ENCODE peak calls at places on chromosomes 7 and 10, in five cellular contexts. One of them, this sample, is unnamed.

GRCh38 chr10:96588060-96588554 is 1.3 kb upstream of the TM9SF3 start:
- DNase-seq in psoas muscle: no peak
- DNase-seq in CD8-positive, alpha-beta T cell: no peak
- DNase-seq in CD8-positive, alpha-beta memory T cell: no peak
- DNase-seq in GM23338: no peak
- DNase-seq in this sample: no peak

GRCh38 chr7:45082031-45082830 is 6.5 kb downstream of the NACAD start:
- DNase-seq in psoas muscle: no peak
- DNase-seq in CD8-positive, alpha-beta T cell: no peak
- DNase-seq in CD8-positive, alpha-beta memory T cell: peak; percentile 46
- DNase-seq in GM23338: no peak
- DNase-seq in this sample: no peak

GRCh38 chr7:25895792-25896171 is 256.2 kb upstream of the NFE2L3 start:
- DNase-seq in psoas muscle: no peak
- DNase-seq in CD8-positive, alpha-beta T cell: no peak
- DNase-seq in CD8-positive, alpha-beta memory T cell: no peak
- DNase-seq in GM23338: peak; percentile 77
- DNase-seq in this sample: no peak

GRCh38 chr7:117230276-117231046 is 92.4 kb downstream of the WNT2 start:
- DNase-seq in psoas muscle: no peak
- DNase-seq in CD8-positive, alpha-beta T cell: no peak
- DNase-seq in CD8-positive, alpha-beta memory T cell: no peak
- DNase-seq in GM23338: no peak
- DNase-seq in this sample: no peak

GRCh38 chr10:109456566-109457361 is 466.5 kb downstream of the XPNPEP1 start:
- DNase-seq in psoas muscle: no peak
- DNase-seq in CD8-positive, alpha-beta T cell: no peak
- DNase-seq in CD8-positive, alpha-beta memory T cell: no peak
- DNase-seq in GM23338: peak; percentile 78
- DNase-seq in this sample: no peak

GRCh38 chr7:121126801-121127534 is 138.5 kb downstream of the CPED1 start:
- DNase-seq in psoas muscle: no peak
- DNase-seq in CD8-positive, alpha-beta T cell: no peak
- DNase-seq in CD8-positive, alpha-beta memory T cell: no peak
- DNase-seq in GM23338: peak; percentile 18
- DNase-seq in this sample: no peak

GRCh38 chr7:112603673-112604072 is 122.9 kb downstream of the LSMEM1 start:
- DNase-seq in psoas muscle: no peak
- DNase-seq in CD8-positive, alpha-beta T cell: no peak
- DNase-seq in CD8-positive, alpha-beta memory T cell: no peak
- DNase-seq in GM23338: no peak
- DNase-seq in this sample: no peak

GRCh38 chr7:80279760-80280159 is 145.1 kb downstream of the GNAI1 start:
- DNase-seq in psoas muscle: no peak
- DNase-seq in CD8-positive, alpha-beta T cell: no peak
- DNase-seq in CD8-positive, alpha-beta memory T cell: no peak
- DNase-seq in GM23338: no peak
- DNase-seq in this sample: no peak

GRCh38 chr7:112411186-112411795 is 39.0 kb upstream of the IFRD1 start:
- DNase-seq in psoas muscle: no peak
- DNase-seq in CD8-positive, alpha-beta T cell: no peak
- DNase-seq in CD8-positive, alpha-beta memory T cell: no peak
- DNase-seq in GM23338: no peak
- DNase-seq in this sample: no peak

GRCh38 chr10:102635377-102635776 is 8.9 kb upstream of the TRIM8 start:
- DNase-seq in psoas muscle: no peak
- DNase-seq in CD8-positive, alpha-beta T cell: peak; percentile 25
- DNase-seq in CD8-positive, alpha-beta memory T cell: no peak
- DNase-seq in GM23338: no peak
- DNase-seq in this sample: no peak

GRCh38 chr10:98242823-98243222 is 25.2 kb downstream of the LOXL4 start:
- DNase-seq in psoas muscle: no peak
- DNase-seq in CD8-positive, alpha-beta T cell: no peak
- DNase-seq in CD8-positive, alpha-beta memory T cell: no peak
- DNase-seq in GM23338: no peak
- DNase-seq in this sample: no peak

GRCh38 chr7:116940689-116941088 is 12.6 kb upstream of the ST7 start:
- DNase-seq in psoas muscle: no peak
- DNase-seq in CD8-positive, alpha-beta T cell: no peak
- DNase-seq in CD8-positive, alpha-beta memory T cell: no peak
- DNase-seq in GM23338: no peak
- DNase-seq in this sample: no peak

GRCh38 chr10:116704926-116705325 is 37.4 kb downstream of the HSPA12A start:
- DNase-seq in psoas muscle: no peak
- DNase-seq in CD8-positive, alpha-beta T cell: no peak
- DNase-seq in CD8-positive, alpha-beta memory T cell: no peak
- DNase-seq in GM23338: no peak
- DNase-seq in this sample: no peak

GRCh38 chr7:140593583-140593982 is 47.0 kb downstream of the DENND2A start:
- DNase-seq in psoas muscle: no peak
- DNase-seq in CD8-positive, alpha-beta T cell: no peak
- DNase-seq in CD8-positive, alpha-beta memory T cell: no peak
- DNase-seq in GM23338: no peak
- DNase-seq in this sample: no peak

DNA sequence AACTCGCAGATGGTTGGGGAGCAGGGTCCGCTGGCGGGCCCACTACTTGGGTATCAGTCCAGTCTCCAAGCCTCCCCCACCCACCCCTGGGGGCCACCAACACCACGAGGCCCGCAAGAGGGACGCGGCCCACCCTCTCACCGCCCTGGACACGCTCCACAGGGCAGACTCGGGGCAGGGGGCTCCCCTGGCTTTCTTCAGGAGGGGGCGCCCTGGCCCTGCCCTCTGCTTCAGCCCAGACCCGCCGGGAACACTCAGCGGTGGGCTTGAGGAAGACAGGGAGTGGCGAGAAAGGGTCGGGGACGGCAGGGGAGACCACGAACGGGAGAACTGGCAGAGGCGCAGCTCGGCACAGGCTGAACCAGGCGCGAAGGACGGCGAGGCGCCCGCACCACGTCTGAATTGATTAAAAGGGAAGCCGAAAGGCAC is 1.6 kb downstream of the IGF2BP3 start:
- DNase-seq in psoas muscle: no peak
- DNase-seq in CD8-positive, alpha-beta T cell: peak; percentile 16
- DNase-seq in CD8-positive, alpha-beta memory T cell: peak; percentile 45
- DNase-seq in GM23338: peak; percentile 31
- DNase-seq in this sample: no peak
- H3K4me1 ChIP-seq in psoas muscle: peaks cover 18% of the 10 kb centered on the region
- H3K4me1 ChIP-seq in CD8-positive, alpha-beta T cell: peaks cover 38% of the 10 kb centered on the region
- H3K4me1 ChIP-seq in CD8-positive, alpha-beta memory T cell: peaks cover 48% of the 10 kb centered on the region
- H3K4me1 ChIP-seq in GM23338: peaks cover 17% of the 10 kb centered on the region
- H3K4me1 ChIP-seq in this sample: peaks cover 29% of the 10 kb centered on the region

GRCh38 chr10:23535381-23535780 is 96.5 kb downstream of the OTUD1 start:
- DNase-seq in psoas muscle: no peak
- DNase-seq in CD8-positive, alpha-beta T cell: no peak
- DNase-seq in CD8-positive, alpha-beta memory T cell: no peak
- DNase-seq in GM23338: peak; percentile 11
- DNase-seq in this sample: no peak

GRCh38 chr10:23534761-23535160 is 95.9 kb downstream of the OTUD1 start:
- DNase-seq in psoas muscle: no peak
- DNase-seq in CD8-positive, alpha-beta T cell: no peak
- DNase-seq in CD8-positive, alpha-beta memory T cell: no peak
- DNase-seq in GM23338: no peak
- DNase-seq in this sample: no peak

GRCh38 chr10:23540401-23540800 is 101.5 kb downstream of the OTUD1 start:
- DNase-seq in psoas muscle: no peak
- DNase-seq in CD8-positive, alpha-beta T cell: no peak
- DNase-seq in CD8-positive, alpha-beta memory T cell: no peak
- DNase-seq in GM23338: no peak
- DNase-seq in this sample: no peak

GRCh38 chr10:23534328-23534727 is 95.5 kb downstream of the OTUD1 start:
- DNase-seq in psoas muscle: no peak
- DNase-seq in CD8-positive, alpha-beta T cell: no peak
- DNase-seq in CD8-positive, alpha-beta memory T cell: no peak
- DNase-seq in GM23338: no peak
- DNase-seq in this sample: no peak

DNA sequence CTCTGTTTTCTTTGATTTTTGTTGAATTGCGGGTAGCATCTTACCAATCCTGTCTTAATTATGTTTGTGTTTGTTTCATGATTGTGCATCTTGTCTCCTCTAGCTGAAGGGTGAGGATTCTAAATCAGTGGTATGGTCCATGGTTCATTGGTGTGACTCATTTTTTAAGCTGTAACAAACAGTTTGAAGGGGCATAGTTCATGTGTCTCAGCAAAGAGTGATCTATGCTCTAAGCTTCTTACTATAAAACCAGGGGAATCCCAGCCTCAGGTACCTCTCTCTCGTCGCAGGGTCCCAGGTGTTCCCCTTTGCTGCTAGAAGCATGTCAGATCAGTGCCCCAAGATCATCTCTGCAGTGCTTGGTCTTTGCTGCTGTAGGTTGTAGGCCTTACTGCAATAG is 100.1 kb downstream of the OTUD1 start:
- DNase-seq in psoas muscle: no peak
- DNase-seq in CD8-positive, alpha-beta T cell: no peak
- DNase-seq in CD8-positive, alpha-beta memory T cell: no peak
- DNase-seq in GM23338: no peak
- DNase-seq in this sample: no peak
- H3K4me1 ChIP-seq in psoas muscle: no peaks in the 10 kb centered on the region
- H3K4me1 ChIP-seq in CD8-positive, alpha-beta T cell: peaks cover 47% of the 10 kb centered on the region
- H3K4me1 ChIP-seq in CD8-positive, alpha-beta memory T cell: peaks cover 34% of the 10 kb centered on the region
- H3K4me1 ChIP-seq in GM23338: peaks cover 7% of the 10 kb centered on the region
- H3K4me1 ChIP-seq in this sample: no peaks in the 10 kb centered on the region

GRCh38 chr10:114401195-114401741 is 3.0 kb downstream of the AFAP1L2 start:
- DNase-seq in psoas muscle: peak; percentile 76
- DNase-seq in CD8-positive, alpha-beta T cell: no peak
- DNase-seq in CD8-positive, alpha-beta memory T cell: no peak
- DNase-seq in GM23338: no peak
- DNase-seq in this sample: no peak

GRCh38 chr10:114400091-114400490 is 4.2 kb downstream of the AFAP1L2 start:
- DNase-seq in psoas muscle: no peak
- DNase-seq in CD8-positive, alpha-beta T cell: no peak
- DNase-seq in CD8-positive, alpha-beta memory T cell: no peak
- DNase-seq in GM23338: no peak
- DNase-seq in this sample: no peak

GRCh38 chr10:114397651-114398145 is 6.6 kb downstream of the AFAP1L2 start:
- DNase-seq in psoas muscle: no peak
- DNase-seq in CD8-positive, alpha-beta T cell: no peak
- DNase-seq in CD8-positive, alpha-beta memory T cell: no peak
- DNase-seq in GM23338: no peak
- DNase-seq in this sample: no peak

GRCh38 chr10:114398587-114399331 is 5.5 kb downstream of the AFAP1L2 start:
- DNase-seq in psoas muscle: no peak
- DNase-seq in CD8-positive, alpha-beta T cell: no peak
- DNase-seq in CD8-positive, alpha-beta memory T cell: no peak
- DNase-seq in GM23338: no peak
- DNase-seq in this sample: no peak

DNA sequence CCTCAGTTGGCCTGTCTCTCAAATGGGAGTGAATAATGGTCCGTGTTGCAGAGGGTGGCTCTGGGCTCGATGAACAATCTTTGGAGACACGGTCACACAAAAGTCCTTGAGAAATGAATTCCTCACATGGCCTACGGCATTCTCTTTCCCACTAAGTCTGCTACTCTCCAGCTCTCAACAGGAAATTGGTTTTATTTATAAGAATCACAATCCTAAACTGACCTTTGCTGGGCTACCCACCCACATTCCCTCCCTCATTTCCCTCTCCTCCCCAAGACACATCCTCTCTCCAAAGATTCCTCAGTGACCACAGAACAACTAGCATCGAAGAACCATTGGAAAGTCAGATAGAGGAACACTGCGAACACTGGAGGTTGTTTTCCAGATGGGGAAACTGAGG is 4.7 kb downstream of the AFAP1L2 start:
- DNase-seq in psoas muscle: no peak
- DNase-seq in CD8-positive, alpha-beta T cell: no peak
- DNase-seq in CD8-positive, alpha-beta memory T cell: no peak
- DNase-seq in GM23338: no peak
- DNase-seq in this sample: no peak
- H3K4me1 ChIP-seq in psoas muscle: peaks cover 9% of the 10 kb centered on the region
- H3K4me1 ChIP-seq in CD8-positive, alpha-beta T cell: peaks cover 7% of the 10 kb centered on the region
- H3K4me1 ChIP-seq in CD8-positive, alpha-beta memory T cell: no peaks in the 10 kb centered on the region
- H3K4me1 ChIP-seq in GM23338: peaks cover 19% of the 10 kb centered on the region
- H3K4me1 ChIP-seq in this sample: no peaks in the 10 kb centered on the region

GRCh38 chr10:129951841-129952240 is 12.2 kb downstream of the EBF3 start:
- DNase-seq in psoas muscle: no peak
- DNase-seq in CD8-positive, alpha-beta T cell: no peak
- DNase-seq in CD8-positive, alpha-beta memory T cell: no peak
- DNase-seq in GM23338: no peak
- DNase-seq in this sample: no peak

GRCh38 chr10:129952771-129953489 is 11.1 kb downstream of the EBF3 start:
- DNase-seq in psoas muscle: no peak
- DNase-seq in CD8-positive, alpha-beta T cell: no peak
- DNase-seq in CD8-positive, alpha-beta memory T cell: no peak
- DNase-seq in GM23338: no peak
- DNase-seq in this sample: no peak

GRCh38 chr10:129949411-129950335 is 14.4 kb downstream of the EBF3 start:
- DNase-seq in psoas muscle: peak; percentile 68
- DNase-seq in CD8-positive, alpha-beta T cell: no peak
- DNase-seq in CD8-positive, alpha-beta memory T cell: no peak
- DNase-seq in GM23338: peak; percentile 77
- DNase-seq in this sample: no peak

GRCh38 chr10:129951251-129951808 is 12.7 kb downstream of the EBF3 start:
- DNase-seq in psoas muscle: no peak
- DNase-seq in CD8-positive, alpha-beta T cell: no peak
- DNase-seq in CD8-positive, alpha-beta memory T cell: no peak
- DNase-seq in GM23338: no peak
- DNase-seq in this sample: no peak

DNA sequence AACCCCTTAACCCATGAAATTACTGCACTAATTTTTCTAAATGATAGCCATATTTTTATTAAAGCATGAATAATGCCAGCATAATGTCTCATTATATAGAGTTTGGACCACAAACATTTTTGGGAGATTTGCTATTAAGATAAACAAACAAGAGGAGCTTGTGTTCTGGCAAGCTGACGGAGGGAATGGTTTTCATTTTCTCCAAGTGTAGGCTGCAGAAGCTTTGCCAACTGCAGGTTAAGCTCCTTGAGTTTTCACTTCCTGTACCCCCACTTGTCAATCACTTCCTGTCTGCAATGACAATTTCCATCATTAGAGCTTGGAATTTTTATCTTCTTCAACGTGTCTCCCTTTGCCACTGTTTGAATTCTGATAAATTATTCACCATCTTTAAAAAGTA is 13.4 kb downstream of the EBF3 start:
- DNase-seq in psoas muscle: no peak
- DNase-seq in CD8-positive, alpha-beta T cell: no peak
- DNase-seq in CD8-positive, alpha-beta memory T cell: no peak
- DNase-seq in GM23338: no peak
- DNase-seq in this sample: no peak
- H3K4me1 ChIP-seq in psoas muscle: peaks cover 74% of the 10 kb centered on the region
- H3K4me1 ChIP-seq in CD8-positive, alpha-beta T cell: no peaks in the 10 kb centered on the region
- H3K4me1 ChIP-seq in CD8-positive, alpha-beta memory T cell: no peaks in the 10 kb centered on the region
- H3K4me1 ChIP-seq in GM23338: peaks cover 29% of the 10 kb centered on the region
- H3K4me1 ChIP-seq in this sample: no peaks in the 10 kb centered on the region

GRCh38 chr10:29253096-29254029 is 35.5 kb upstream of the LYZL1 start:
- DNase-seq in psoas muscle: peak; percentile 58
- DNase-seq in CD8-positive, alpha-beta T cell: no peak
- DNase-seq in CD8-positive, alpha-beta memory T cell: no peak
- DNase-seq in GM23338: no peak
- DNase-seq in this sample: no peak
- H3K4me1 ChIP-seq in psoas muscle: peaks cover 16% of the 10 kb centered on the region
- H3K4me1 ChIP-seq in CD8-positive, alpha-beta T cell: no peaks in the 10 kb centered on the region
- H3K4me1 ChIP-seq in CD8-positive, alpha-beta memory T cell: no peaks in the 10 kb centered on the region
- H3K4me1 ChIP-seq in GM23338: peaks cover 9% of the 10 kb centered on the region
- H3K4me1 ChIP-seq in this sample: no peaks in the 10 kb centered on the region

This sample was measured in right lobe of liver.